ENCODE peak calls at places on chromosomes 2 and 18, in seven cellular contexts. Z is stomach, T is upper lobe of left lung, P is K562, K is GM12878, J is HepG2, W is sigmoid colon. Y is an unnamed sample.

GRCh38 chr18:58843662-58844035 is 21.0 kb upstream of the ZNF532 start:
- DNase-seq in Z (no peak), T (no peak), P (no peak), K (no peak), J (no peak), W (no peak), Y (no peak)

GRCh38 chr2:8552264-8552913 is 129.5 kb upstream of the ID2 start:
- DNase-seq in Z (peak), T (no peak), P (no peak), K (no peak), J (no peak), W (peak), Y (no peak)

GRCh38 chr2:12774381-12774780 is 57.6 kb downstream of the TRIB2 start:
- DNase-seq in Z (no peak), T (no peak), P (no peak), K (no peak), J (no peak), W (no peak), Y (no peak)

GRCh38 chr2:172088245-172089004 is 3.1 kb downstream of the DLX1 start:
- DNase-seq in Z (no peak), T (peak), P (no peak), K (no peak), J (no peak), W (peak), Y (no peak)

GRCh38 chr18:27042177-27042576 is 142.9 kb downstream of the CHST9 start:
- DNase-seq in Z (no peak), T (no peak), P (no peak), K (no peak), J (peak), W (no peak), Y (no peak)

GRCh38 chr18:68229351-68229750 is 485.6 kb downstream of the TMX3 start:
- DNase-seq in Z (no peak), T (no peak), P (no peak), K (no peak), J (no peak), W (no peak), Y (no peak)

GRCh38 chr2:59296279-59296678 is 1055.2 kb upstream of the FANCL start:
- DNase-seq in Z (no peak), T (no peak), P (no peak), K (no peak), J (peak), W (no peak), Y (no peak)

GRCh38 chr2:142689206-142689605 is 188.3 kb upstream of the KYNU start:
- DNase-seq in Z (no peak), T (no peak), P (no peak), K (no peak), J (no peak), W (no peak), Y (no peak)

GRCh38 chr18:7590800-7591560 is 23.9 kb downstream of the PTPRM start:
- DNase-seq in Z (no peak), T (no peak), P (no peak), K (no peak), J (no peak), W (no peak), Y (no peak)

GRCh38 chr2:105261061-105261460 is 19.5 kb downstream of the GPR45 start:
- DNase-seq in Z (no peak), T (no peak), P (peak), K (no peak), J (no peak), W (peak), Y (no peak)

GRCh38 chr18:30625961-30626360 is 416.6 kb downstream of the DSC3 start:
- DNase-seq in Z (no peak), T (no peak), P (no peak), K (no peak), J (no peak), W (no peak), Y (no peak)

GRCh38 chr2:25251032-25251460 is 82.7 kb upstream of the POMC start:
- DNase-seq in Z (no peak), T (no peak), P (no peak), K (no peak), J (no peak), W (no peak), Y (no peak)

GRCh38 chr2:118687698-118688097 is 159.8 kb downstream of the EN1 start:
- DNase-seq in Z (no peak), T (no peak), P (no peak), K (no peak), J (no peak), W (no peak), Y (no peak)

GRCh38 chr2:241344925-241345651 is 11.0 kb upstream of the FARP2 start:
- DNase-seq in Z (no peak), T (no peak), P (no peak), K (no peak), J (no peak), W (no peak), Y (no peak)

GRCh38 chr18:68557183-68557582 is 157.7 kb downstream of the TMX3 start:
- DNase-seq in Z (no peak), T (no peak), P (no peak), K (no peak), J (no peak), W (no peak), Y (no peak)

GRCh38 chr2:222572264-222572721 is 83.6 kb downstream of the FARSB start:
- DNase-seq in Z (no peak), T (no peak), P (no peak), K (no peak), J (no peak), W (no peak), Y (no peak)

GRCh38 chr2:222575618-222576017 is 80.3 kb downstream of the FARSB start:
- DNase-seq in Z (no peak), T (no peak), P (no peak), K (no peak), J (no peak), W (no peak), Y (no peak)

GRCh38 chr2:222569826-222570225 is 86.1 kb downstream of the FARSB start:
- DNase-seq in Z (no peak), T (no peak), P (no peak), K (no peak), J (no peak), W (no peak), Y (no peak)

GRCh38 chr2:222576390-222577081 is 79.4 kb downstream of the FARSB start:
- DNase-seq in Z (no peak), T (no peak), P (no peak), K (no peak), J (no peak), W (no peak), Y (no peak)

DNA sequence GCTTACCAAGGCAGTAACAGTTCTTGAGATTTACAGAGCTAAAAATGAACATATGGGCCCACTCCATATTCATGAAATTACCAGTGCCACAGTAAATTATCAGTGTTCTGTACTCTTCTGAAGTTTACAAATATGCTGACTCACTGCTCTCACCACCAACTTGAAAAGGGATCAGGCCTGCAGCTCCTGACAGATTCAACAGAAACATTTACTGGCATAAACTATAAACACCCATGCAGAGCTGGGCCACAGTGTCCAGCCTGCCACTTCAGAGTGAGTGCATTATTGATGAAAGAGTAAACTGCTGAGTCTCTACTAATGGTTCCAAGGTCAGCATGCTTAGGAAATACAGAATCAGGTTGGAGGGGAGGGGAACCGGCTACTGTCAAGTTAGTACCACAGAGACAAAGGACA is 83.1 kb downstream of the FARSB start:
- DNase-seq in Z (no peak), T (no peak), P (peak), K (no peak), J (peak), W (no peak), Y (no peak)
- TF ChIP-seq EP300 in Z (peak), T (no peak), P (no peak), K (no peak), J (no peak), W (no peak), Y (no peak)

GRCh38 chr2:230216489-230216888 is 3.3 kb downstream of the SP110 start:
- DNase-seq in Z (no peak), T (no peak), P (no peak), K (no peak), J (no peak), W (no peak), Y (no peak)
- TF ChIP-seq POLR2AphosphoS5 in Z (no peak), T (no peak), P (no peak), K (no peak), J (no peak), W (no peak), Y (no peak)

GRCh38 chr18:45639424-45639823 is 24.1 kb downstream of the SLC14A2 start:
- DNase-seq in Z (no peak), T (no peak), P (no peak), K (no peak), J (no peak), W (no peak), Y (peak)
- TF ChIP-seq EP300 in Z (no peak), T (no peak), P (no peak), K (no peak), J (no peak), W (no peak), Y (no peak)

GRCh38 chr2:65055427-65056214 is 595 bp upstream of the CEP68 start:
- DNase-seq in Z (peak), T (peak), P (no peak), K (no peak), J (no peak), W (no peak), Y (no peak)
- TF ChIP-seq POLR2AphosphoS5 in Z (no peak), T (no peak), P (no peak), K (no peak), J (no peak), W (no peak), Y (no peak)

GRCh38 chr2:38682008-38682575 is 16.2 kb downstream of the GALM start:
- DNase-seq in Z (no peak), T (no peak), P (no peak), K (no peak), J (no peak), W (no peak), Y (no peak)
- TF ChIP-seq EP300 in Z (no peak), T (no peak), P (no peak), K (no peak), J (no peak), W (no peak), Y (no peak)

GRCh38 chr2:189210250-189211075 is 30.9 kb upstream of the COL5A2 start:
- DNase-seq in Z (no peak), T (no peak), P (peak), K (no peak), J (no peak), W (peak), Y (no peak)
- TF ChIP-seq POLR2AphosphoS5 in Z (no peak), T (no peak), P (no peak), K (no peak), J (no peak), W (peak), Y (no peak)

GRCh38 chr2:234765315-234765714 is 186.5 kb upstream of the SH3BP4 start:
- DNase-seq in Z (no peak), T (no peak), P (no peak), K (no peak), J (no peak), W (no peak), Y (no peak)

GRCh38 chr2:234763051-234763909 is 188.5 kb upstream of the SH3BP4 start:
- DNase-seq in Z (no peak), T (no peak), P (no peak), K (no peak), J (peak), W (no peak), Y (no peak)

GRCh38 chr2:234764378-234764777 is 187.4 kb upstream of the SH3BP4 start:
- DNase-seq in Z (no peak), T (no peak), P (no peak), K (no peak), J (no peak), W (no peak), Y (no peak)

GRCh38 chr2:234761910-234762309 is 189.9 kb upstream of the SH3BP4 start:
- DNase-seq in Z (no peak), T (no peak), P (no peak), K (no peak), J (no peak), W (no peak), Y (no peak)
- TF ChIP-seq EP300 in Z (no peak), T (no peak), P (no peak), K (no peak), J (no peak), W (no peak), Y (no peak)

GRCh38 chr2:202577250-202578183 is 57.3 kb upstream of the FAM117B start:
- DNase-seq in Z (no peak), T (no peak), P (no peak), K (no peak), J (peak), W (no peak), Y (no peak)

DNA sequence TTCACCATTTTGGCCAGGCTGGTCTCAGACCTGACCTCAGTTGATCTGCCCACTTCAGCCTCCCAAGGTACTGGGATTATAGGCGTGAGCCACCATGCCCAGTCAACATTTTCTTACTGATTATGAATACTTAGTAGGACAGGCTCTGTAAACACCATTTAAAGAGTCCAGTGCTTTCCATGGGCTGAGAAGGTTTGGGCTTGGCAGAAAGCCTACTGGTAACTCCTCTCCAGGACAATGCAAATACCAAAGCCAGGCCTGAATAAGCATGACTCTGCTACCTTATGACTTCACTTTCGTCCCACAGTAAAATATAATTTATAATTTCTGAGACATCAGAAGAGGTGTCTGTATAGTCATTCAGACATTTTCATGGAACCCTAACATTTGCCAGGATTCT is 60.2 kb upstream of the FAM117B start:
- DNase-seq in Z (no peak), T (no peak), P (no peak), K (no peak), J (peak), W (no peak), Y (no peak)
- TF ChIP-seq POLR2AphosphoS5 in Z (no peak), T (no peak), P (no peak), K (no peak), J (no peak), W (no peak), Y (no peak)

Y was measured in suprapubic skin.